ENCODE peak calls at places on chromosomes 4 and X, in four cellular contexts. O is ovary; G is WTC11; W is stimulated activated CD8-positive, alpha-beta memory T cell treated with anti-CD3 and anti-CD28 coated beads, Interleukin-15, amount 100 ng/mL, for 24 hours. Q is an unnamed sample.

GRCh38 chr4:78100060-78100459 is 42.9 kb downstream of the FRAS1 start:
- DNase-seq in O (no peak), G (no peak), W (no peak), Q (no peak)

GRCh38 chrX:13000311-13000811 is 25.5 kb downstream of the TMSB4X start:
- DNase-seq in O (no peak), G (no peak), W (no peak), Q (no peak)

GRCh38 chr4:11367371-11367770 is 61.3 kb downstream of the HS3ST1 start:
- DNase-seq in O (peak), G (no peak), W (no peak), Q (no peak)

GRCh38 chrX:9788908-9789307 is 2.7 kb downstream of the SHROOM2 start:
- DNase-seq in O (peak), G (no peak), W (no peak), Q (no peak)

GRCh38 chr4:65050786-65051185 is 619.5 kb downstream of the EPHA5 start:
- DNase-seq in O (no peak), G (no peak), W (no peak), Q (no peak)

GRCh38 chr4:721261-722171 is 15.9 kb downstream of the PCGF3 start:
- DNase-seq in O (peak), G (no peak), W (no peak), Q (no peak)

GRCh38 chr4:87559090-87559837 is 30.1 kb upstream of the SPARCL1 start:
- DNase-seq in O (no peak), G (peak), W (no peak), Q (no peak)

GRCh38 chr4:6763330-6763851 is 19.1 kb upstream of the KIAA0232 start:
- DNase-seq in O (no peak), G (no peak), W (no peak), Q (no peak)

GRCh38 chrX:154597221-154597620 is 12.3 kb downstream of the CTAG1A start:
- DNase-seq in O (no peak), G (no peak), W (no peak), Q (no peak)

GRCh38 chrX:38175140-38175539 is 45.5 kb downstream of the SRPX start:
- DNase-seq in O (peak), G (peak), W (no peak), Q (no peak)

GRCh38 chrX:47498411-47498810 is 15.4 kb upstream of the ZNF41 start:
- DNase-seq in O (no peak), G (no peak), W (no peak), Q (no peak)

GRCh38 chr4:168408620-168409019 is 71.7 kb downstream of the DDX60L start:
- DNase-seq in O (peak), G (no peak), W (no peak), Q (no peak)

GRCh38 chr4:122783301-122784215 is 43.1 kb upstream of the FGF2 start:
- DNase-seq in O (peak), G (peak), W (no peak), Q (no peak)

GRCh38 chrX:40097101-40097491 is 662 bp downstream of the BCOR start:
- DNase-seq in O (peak), G (no peak), W (no peak), Q (no peak)

GRCh38 chr4:86108152-86108551 is 251.7 kb downstream of the MAPK10 start:
- DNase-seq in O (no peak), G (no peak), W (no peak), Q (no peak)

GRCh38 chr4:179843370-179843769 is 2399.8 kb upstream of the TENM3 start:
- DNase-seq in O (no peak), G (no peak), W (no peak), Q (no peak)

GRCh38 chrX:16999275-16999674 is 52.8 kb downstream of the REPS2 start:
- DNase-seq in O (no peak), G (no peak), W (no peak), Q (no peak)

GRCh38 chrX:103565752-103566151 is 19.6 kb upstream of the TCEAL4 start:
- DNase-seq in O (no peak), G (no peak), W (no peak), Q (no peak)

GRCh38 chr4:2733001-2733843 is 22.9 kb downstream of the TNIP2 start:
- DNase-seq in O (no peak), G (no peak), W (no peak), Q (no peak)

GRCh38 chrX:136028383-136028984 is 43.2 kb downstream of the SLC9A6 start:
- DNase-seq in O (no peak), G (no peak), W (no peak), Q (no peak)

GRCh38 chr4:109739547-109739946 is 9.7 kb upstream of the PLA2G12A start:
- DNase-seq in O (no peak), G (no peak), W (no peak), Q (no peak)

Q was measured in cortex of kidney.